ENCODE peak calls at places on chromosomes 5 and 9, in four cellular contexts. J is astrocyte, Y is mesenchymal stem cell, F is IMR-90. N is an unnamed sample.

GRCh38 chr5:91957671-91958070 is 574.6 kb upstream of the ARRDC3 start:
- DNase-seq in J (peak; percentile 80), Y (peak; percentile 14), F (peak; percentile 56), N (peak; percentile 18)

GRCh38 chr9:126633881-126634558 is 20.3 kb downstream of the LMX1B start:
- DNase-seq in J (no peak), F (no peak), Y (no peak), N (peak; percentile 48)

GRCh38 chr5:73678322-73678740 is 52.3 kb downstream of the ARHGEF28 start:
- DNase-seq in Y (no peak), F (no peak), J (no peak), N (no peak)

GRCh38 chr9:72039532-72039931 is 20.9 kb downstream of the C9orf57 start:
- DNase-seq in J (no peak), Y (no peak), F (no peak), N (no peak)

GRCh38 chr5:93794954-93795353 is 53.6 kb upstream of the POU5F2 start:
- DNase-seq in F (no peak), Y (no peak), J (no peak), N (no peak)

GRCh38 chr5:171711631-171712030 is 74.0 kb upstream of the SMIM23 start:
- DNase-seq in J (no peak), F (no peak), Y (no peak), N (no peak)

GRCh38 chr9:135474915-135475314 is 4.7 kb upstream of the PPP1R26 start:
- DNase-seq in J (no peak), Y (peak; percentile 22), F (no peak), N (no peak)

GRCh38 chr9:89774971-89775370 is 170.2 kb downstream of the GADD45G start:
- DNase-seq in J (no peak), F (no peak), Y (no peak), N (no peak)

GRCh38 chr5:38757451-38758245 is 88.2 kb upstream of the OSMR start:
- DNase-seq in F (peak; percentile 31), J (peak; percentile 75), Y (no peak), N (no peak)

GRCh38 chr5:133967715-133968056 is 739 bp downstream of the C5orf15 start:
- DNase-seq in J (no peak), Y (peak; percentile 90), F (peak; percentile 59), N (peak; percentile 57)

GRCh38 chr5:137316346-137316736 is 182.8 kb downstream of the SPOCK1 start:
- DNase-seq in Y (no peak), J (peak; percentile 65), F (peak; percentile 25), N (no peak)

DNA sequence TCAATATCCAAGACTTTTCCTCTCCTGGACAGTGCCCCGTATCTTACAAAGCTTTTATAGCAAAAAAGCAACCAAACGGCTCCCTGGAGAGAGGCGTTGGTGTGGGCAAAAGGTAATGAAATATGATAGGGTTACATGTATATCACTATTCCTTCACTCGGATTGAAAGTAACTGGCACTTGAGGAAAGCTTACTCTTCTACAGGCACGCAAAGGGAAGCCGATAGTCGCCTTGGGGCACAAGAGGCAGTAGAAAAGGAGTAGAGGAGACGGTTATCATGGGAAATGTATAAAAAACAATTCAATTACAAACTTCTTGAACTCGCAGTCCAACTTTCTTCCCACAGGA is 1.1 kb downstream of the DIAPH1 start:
- DNase-seq in Y (peak; percentile 44), J (no peak), F (no peak), N (peak; percentile 35)
- H3K9ac ChIP-seq in Y (peak overlapping the region; percentile 91), J (peak overlapping the region; percentile 88), F (peak overlapping the region; percentile 74), N (peak overlapping the region; percentile 90)

GRCh38 chr5:139764250-139764791 is 31.3 kb upstream of the PSD2 start:
- DNase-seq in F (no peak), J (no peak), Y (no peak), N (no peak)
- H3K9ac ChIP-seq in F (no peak overlapping the region), J (no peak overlapping the region), Y (no peak overlapping the region), N (no peak overlapping the region)

DNA sequence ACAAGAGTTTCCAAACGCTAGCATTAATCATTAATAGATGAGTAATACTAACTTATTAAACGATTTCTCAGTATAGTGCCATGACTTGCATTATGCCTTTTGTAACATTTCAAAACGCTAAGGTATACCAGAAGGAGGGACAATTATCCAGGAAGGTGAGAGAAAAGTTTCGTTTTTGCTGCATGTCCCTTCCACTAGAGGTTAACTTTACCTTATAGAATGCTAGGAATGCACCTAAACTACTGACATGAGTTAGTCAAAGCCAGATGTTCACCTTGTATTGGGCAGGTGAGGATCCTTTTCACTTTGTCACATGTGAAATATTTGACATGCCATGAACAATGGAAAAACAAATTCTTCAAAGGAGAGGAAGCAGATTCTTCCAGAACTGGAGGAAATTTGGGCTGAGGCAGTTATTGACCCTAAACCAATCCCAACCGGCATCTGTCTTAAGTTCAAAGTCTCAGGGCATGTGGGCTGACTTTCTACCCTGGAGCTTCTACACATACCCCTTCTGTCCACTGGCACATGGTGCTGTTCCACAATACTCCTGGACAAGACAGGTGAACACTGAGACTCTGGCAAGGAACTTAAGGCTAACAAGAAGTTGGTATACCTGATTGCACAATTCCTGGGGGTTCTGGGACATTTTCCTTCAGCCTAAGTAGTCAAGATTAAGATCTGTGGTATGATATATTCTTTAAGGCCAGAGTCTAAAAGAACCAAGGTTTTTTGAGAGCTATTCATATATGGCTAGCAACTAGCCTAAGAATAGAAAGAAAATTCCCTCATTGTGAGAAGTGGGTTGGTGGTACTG is 2.5 kb downstream of the VLDLR start:
- DNase-seq in F (no peak), J (no peak), Y (no peak), N (no peak)
- H3K9ac ChIP-seq in F (no peak overlapping the region), J (no peak overlapping the region), Y (peak overlapping the region; percentile 77), N (no peak overlapping the region)

GRCh38 chr5:154722936-154723335 is 32.2 kb upstream of the LARP1 start:
- DNase-seq in Y (no peak), F (no peak), J (no peak), N (no peak)

GRCh38 chr5:154722097-154722496 is 33.1 kb upstream of the LARP1 start:
- DNase-seq in Y (no peak), J (no peak), F (no peak), N (no peak)

GRCh38 chr5:154727361-154727760 is 27.8 kb upstream of the LARP1 start:
- DNase-seq in J (no peak), F (no peak), Y (no peak), N (no peak)

GRCh38 chr5:154723740-154724505 is 31.3 kb upstream of the LARP1 start:
- DNase-seq in J (peak; percentile 52), Y (peak; percentile 62), F (peak; percentile 81), N (no peak)

GRCh38 chr5:154721476-154722058 is 33.6 kb upstream of the LARP1 start:
- DNase-seq in Y (no peak), F (no peak), J (no peak), N (no peak)
- H3K9ac ChIP-seq in Y (no peak overlapping the region), F (no peak overlapping the region), J (no peak overlapping the region), N (no peak overlapping the region)

GRCh38 chr5:169584998-169585451 is 1.5 kb downstream of the SPDL1 start:
- DNase-seq in Y (peak; percentile 19), J (no peak), F (no peak), N (no peak)
- H3K9ac ChIP-seq in Y (peak overlapping the region; percentile 95), J (peak overlapping the region; percentile 93), F (no peak overlapping the region), N (no peak overlapping the region)

GRCh38 chr5:983568-983967 is 25.0 kb upstream of the NKD2 start:
- DNase-seq in J (no peak), Y (no peak), F (no peak), N (no peak)
- H3K9ac ChIP-seq in J (no peak overlapping the region), Y (no peak overlapping the region), F (no peak overlapping the region), N (no peak overlapping the region)

DNA sequence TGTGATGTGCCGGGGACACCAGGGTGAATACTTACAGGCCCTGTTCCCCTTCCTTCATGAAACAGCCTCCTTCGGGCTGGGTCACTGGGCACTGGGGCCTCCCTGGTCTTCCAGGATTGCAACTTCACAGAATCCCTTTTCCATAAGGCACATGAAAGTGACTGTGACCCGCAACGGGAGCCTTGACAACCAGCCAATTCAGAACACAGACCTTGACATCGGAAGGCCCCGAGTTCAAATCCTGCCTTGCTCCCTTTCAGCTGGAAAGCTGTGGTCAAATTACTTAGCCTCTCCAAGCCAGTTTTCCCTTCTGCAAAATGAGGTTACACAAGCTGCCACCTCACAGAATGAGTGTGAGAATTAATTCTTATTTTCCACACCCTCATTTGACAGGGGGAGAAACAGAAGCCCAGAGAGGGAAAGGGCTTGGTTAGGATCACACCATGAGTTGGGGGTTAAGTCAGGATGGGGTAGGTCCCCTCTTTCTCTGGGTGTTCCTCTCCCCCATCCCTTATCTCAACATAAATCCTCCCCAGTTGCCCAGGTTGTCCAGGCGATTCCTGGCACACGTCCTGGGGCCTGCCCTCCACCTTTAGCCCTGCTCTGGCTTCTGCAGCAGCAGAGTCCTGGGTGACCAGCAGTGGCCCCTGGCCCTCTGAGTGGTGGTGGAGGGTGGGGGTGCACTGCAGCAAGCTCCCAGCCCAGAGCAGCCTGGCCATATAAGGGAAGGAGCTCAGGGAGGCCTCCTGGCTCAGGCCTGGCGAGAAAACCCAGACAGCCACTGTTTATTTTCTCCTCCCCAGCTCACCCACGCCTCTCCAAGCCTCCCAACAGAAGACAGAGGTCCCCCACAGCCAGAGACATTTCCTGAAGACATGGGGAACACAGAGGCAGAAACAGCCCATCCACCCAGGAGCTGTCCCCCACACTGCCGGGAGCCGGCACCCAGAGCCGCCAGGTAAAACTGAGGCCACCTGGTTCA is 44.5 kb upstream of the IL17B start:
- DNase-seq in Y (peak; percentile 88), J (peak; percentile 69), F (peak; percentile 85), N (no peak)
- H3K9ac ChIP-seq in Y (peak overlapping the region; percentile 19), J (peak overlapping the region; percentile 64), F (peak overlapping the region; percentile 52), N (no peak overlapping the region)

DNA sequence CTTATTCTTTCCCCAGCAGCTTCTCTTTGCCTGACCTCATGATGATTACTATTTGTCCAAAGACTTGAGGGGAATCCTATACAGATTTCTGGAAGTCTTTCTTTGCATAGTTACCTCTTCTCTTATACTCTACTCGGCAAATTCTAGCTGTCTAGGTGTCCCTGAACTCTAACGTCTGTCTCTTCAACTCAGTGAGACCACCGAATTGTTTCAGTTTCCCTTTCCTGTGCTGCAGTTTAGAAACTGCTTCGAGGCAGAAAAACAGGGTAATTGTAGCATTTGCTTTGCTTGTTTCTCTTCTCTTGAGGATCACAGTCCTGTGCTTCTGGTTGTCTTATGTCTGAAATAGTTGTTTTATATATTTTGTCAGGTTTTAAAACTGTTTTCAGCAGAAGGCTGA is 14.8 kb downstream of the LVRN start:
- DNase-seq in J (no peak), F (no peak), Y (peak; percentile 6), N (no peak)
- H3K9ac ChIP-seq in J (no peak overlapping the region), F (no peak overlapping the region), Y (peak overlapping the region; percentile 69), N (no peak overlapping the region)